ENCODE peak calls at places on chromosomes 13 and 19, in ten cellular contexts. E, Q, X, I, C, B, D, Z, P and A are unnamed samples.

GRCh38 chr13:50589139-50589538 is 254.4 kb downstream of the DLEU7 start:
- DNase-seq in E (no peak), Q (peak; percentile 65), X (no peak), I (no peak), C (peak; percentile 27), B (no peak), D (no peak), Z (no peak), P (no peak), A (no peak)

GRCh38 chr13:113855012-113855921 is 8.6 kb downstream of the GAS6 start:
- DNase-seq in E (peak; percentile 15), Q (no peak), X (peak; percentile 70), I (no peak), C (no peak), B (peak; percentile 65), D (no peak), Z (no peak), P (no peak), A (no peak)

GRCh38 chr19:17677002-17677401 is 11.2 kb downstream of the UNC13A start:
- DNase-seq in E (no peak), Q (no peak), X (no peak), I (no peak), C (peak; percentile 35), B (no peak), D (no peak), Z (no peak), P (no peak), A (no peak)

GRCh38 chr19:17394891-17395415 is 957 bp upstream of the CCDC194 start:
- DNase-seq in E (no peak), Q (no peak), X (peak; percentile 57), I (peak; percentile 58), C (peak; percentile 88), B (no peak), D (no peak), Z (peak; percentile 50), P (peak; percentile 71), A (peak; percentile 51)

GRCh38 chr13:44416297-44416696 is 42.7 kb downstream of the SERP2 start:
- DNase-seq in E (no peak), Q (no peak), X (no peak), I (no peak), C (no peak), B (no peak), D (no peak), Z (no peak), P (no peak), A (no peak)

GRCh38 chr19:31535691-31536460 is 186.6 kb upstream of the TSHZ3 start:
- DNase-seq in E (no peak), Q (no peak), X (no peak), I (no peak), C (no peak), B (peak; percentile 45), D (no peak), Z (no peak), P (no peak), A (no peak)

GRCh38 chr13:39587939-39588338 is 15.1 kb downstream of the LHFPL6 start:
- DNase-seq in E (no peak), Q (no peak), X (no peak), I (no peak), C (no peak), B (no peak), D (no peak), Z (no peak), P (no peak), A (no peak)

GRCh38 chr19:45368127-45368526 is 2.2 kb downstream of the ERCC2 start:
- DNase-seq in E (no peak), Q (no peak), X (no peak), I (no peak), C (no peak), B (no peak), D (no peak), Z (no peak), P (no peak), A (no peak)

GRCh38 chr13:67139551-67139950 is 90.6 kb downstream of the PCDH9 start:
- DNase-seq in E (no peak), Q (no peak), X (no peak), I (no peak), C (no peak), B (no peak), D (no peak), Z (no peak), P (no peak), A (no peak)

GRCh38 chr13:95193509-95194230 is 107.6 kb downstream of the ABCC4 start:
- DNase-seq in E (no peak), Q (no peak), X (no peak), I (no peak), C (no peak), B (no peak), D (no peak), Z (no peak), P (no peak), A (no peak)

GRCh38 chr19:56885173-56885679 is 44.7 kb upstream of the PEG3 start:
- DNase-seq in E (no peak), Q (no peak), X (no peak), I (no peak), C (no peak), B (no peak), D (no peak), Z (no peak), P (no peak), A (no peak)

GRCh38 chr19:4534836-4535658 is at the start of gene PLIN5:
- DNase-seq in E (peak; percentile 77), Q (no peak), X (peak; percentile 84), I (peak; percentile 94), C (peak; percentile 70), B (no peak), D (peak; percentile 99), Z (peak; percentile 95), P (peak; percentile 54), A (peak; percentile 83)

GRCh38 chr13:38944219-38944618 is 46.4 kb downstream of the STOML3 start:
- DNase-seq in E (no peak), Q (no peak), X (no peak), I (no peak), C (no peak), B (no peak), D (no peak), Z (no peak), P (no peak), A (no peak)

GRCh38 chr13:70424428-70424827 is 316.2 kb upstream of the KLHL1 start:
- DNase-seq in E (no peak), Q (no peak), X (no peak), I (no peak), C (no peak), B (no peak), D (peak; percentile 46), Z (no peak), P (no peak), A (no peak)

GRCh38 chr19:32692727-32693061 is 1.1 kb downstream of the NUDT19 start:
- DNase-seq in E (no peak), Q (no peak), X (no peak), I (no peak), C (peak; percentile 34), B (no peak), D (no peak), Z (no peak), P (no peak), A (no peak)

GRCh38 chr13:66537417-66537816 is 692.7 kb downstream of the PCDH9 start:
- DNase-seq in E (no peak), Q (no peak), X (no peak), I (no peak), C (no peak), B (no peak), D (no peak), Z (no peak), P (no peak), A (no peak)

GRCh38 chr13:99932912-99933311 is 38.7 kb downstream of the ZIC5 start:
- DNase-seq in E (no peak), Q (no peak), X (no peak), I (no peak), C (no peak), B (no peak), D (no peak), Z (no peak), P (no peak), A (no peak)

DNA sequence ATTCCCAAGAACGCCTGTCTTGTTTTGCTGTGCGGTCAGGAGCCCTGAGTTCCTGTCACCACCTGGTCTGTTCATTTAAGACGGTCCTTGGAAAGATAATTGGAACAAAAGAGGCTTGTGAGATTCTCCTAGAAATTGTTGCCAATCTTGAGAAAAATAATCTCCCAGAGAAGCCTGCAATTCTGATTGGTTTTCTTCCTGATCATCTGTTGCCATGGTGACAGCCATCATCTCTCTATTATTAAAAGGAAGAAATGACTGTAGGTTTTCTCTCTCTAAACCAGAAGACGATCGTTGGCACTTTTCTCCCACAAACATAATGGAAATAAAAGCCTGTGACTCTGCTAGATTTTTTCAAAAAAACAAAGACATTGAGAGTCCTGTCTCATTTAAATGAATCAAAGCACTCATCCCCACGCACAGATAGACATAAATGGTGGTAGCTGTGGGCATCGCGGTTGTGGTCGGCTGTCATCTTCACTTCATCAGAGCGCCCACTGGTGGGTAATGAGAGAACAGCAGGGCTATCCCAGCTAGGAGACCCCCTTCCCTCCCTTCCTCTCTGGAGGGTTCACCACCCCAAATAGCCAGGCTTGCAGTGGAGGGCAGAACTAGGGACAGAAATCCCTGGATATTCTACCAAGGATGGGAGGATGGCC is 21.7 kb upstream of the CALM3 start:
- DNase-seq in E (no peak), Q (no peak), X (no peak), I (no peak), C (peak; percentile 76), B (no peak), D (no peak), Z (peak; percentile 58), P (no peak), A (peak; percentile 47)
- TF ChIP-seq CTCF in E (peak; percentile 39), Q (peak; percentile 48), X (no peak), I (no peak), C (peak; percentile 56), B (no peak), D (peak; percentile 16), Z (peak; percentile 55), P (peak; percentile 66), A (peak; percentile 55)

GRCh38 chr19:40603719-40604646 is 2.8 kb downstream of the LTBP4 start:
- DNase-seq in E (peak; percentile 86), Q (peak; percentile 92), X (peak; percentile 100), I (peak; percentile 98), C (peak; percentile 99), B (peak; percentile 99), D (peak; percentile 100), Z (peak; percentile 99), P (peak; percentile 95), A (peak; percentile 82)
- TF ChIP-seq CTCF in E (no peak), Q (no peak), X (no peak), I (no peak), C (no peak), B (no peak), D (no peak), Z (no peak), P (peak; percentile 1), A (no peak)

DNA sequence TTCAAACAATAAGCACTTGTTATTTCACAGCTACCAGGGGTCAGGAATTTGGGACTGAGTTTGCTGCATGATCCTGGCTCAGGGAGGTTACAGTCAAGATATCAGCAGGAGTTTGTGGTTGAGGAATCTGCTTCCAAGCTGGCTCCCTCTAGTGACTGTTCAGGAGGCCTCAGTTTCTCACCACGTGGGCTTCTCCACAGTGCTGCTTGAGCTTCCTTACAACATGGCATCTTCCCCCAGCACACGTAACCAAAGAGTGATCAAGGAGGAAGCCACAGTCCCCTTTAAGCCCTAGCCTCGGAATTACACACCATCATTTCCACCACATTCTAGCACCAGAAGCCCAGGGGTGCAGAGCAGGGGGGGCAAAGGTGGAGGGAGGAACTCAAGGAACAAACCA is 28.8 kb downstream of the CELF5 start:
- DNase-seq in E (no peak), Q (no peak), X (no peak), I (no peak), C (no peak), B (no peak), D (no peak), Z (no peak), P (no peak), A (no peak)
- TF ChIP-seq CTCF in E (no peak), Q (no peak), X (no peak), I (no peak), C (no peak), B (no peak), D (no peak), Z (no peak), P (no peak), A (no peak)

GRCh38 chr19:23785982-23786381 is 27.3 kb upstream of the ZNF681 start:
- DNase-seq in E (no peak), Q (no peak), X (no peak), I (no peak), C (no peak), B (no peak), D (no peak), Z (no peak), P (no peak), A (no peak)
- TF ChIP-seq CTCF in E (no peak), Q (no peak), X (no peak), I (no peak), C (no peak), B (no peak), D (no peak), Z (no peak), P (no peak), A (no peak)